ENCODE peak calls at places on chromosome 4, in eight cellular contexts. W, J, Y, S, T, B, O and E are unnamed samples.

GRCh38 chr4:92303621-92304027 is at the start of gene GRID2:
- DNase-seq in W (peak; percentile 0), J (peak; percentile 38), Y (no peak), S (peak; percentile 59), T (no peak), B (no peak), O (no peak), E (peak; percentile 54)

GRCh38 chr4:153465583-153465921 is 608 bp upstream of the TMEM131L start:
- DNase-seq in W (peak; percentile 62), J (peak; percentile 60), Y (peak; percentile 41), S (peak; percentile 81), T (no peak), B (no peak), O (peak; percentile 16), E (no peak)

GRCh38 chr4:17781072-17781830 is at the start of gene FAM184B:
- DNase-seq in W (peak; percentile 11), J (peak; percentile 17), Y (no peak), S (peak; percentile 36), T (no peak), B (no peak), O (no peak), E (no peak)

GRCh38 chr4:46975841-46976551 is 17.4 kb downstream of the GABRA4 start:
- DNase-seq in W (peak; percentile 50), J (no peak), Y (no peak), S (no peak), T (no peak), B (no peak), O (no peak), E (no peak)

GRCh38 chr4:124514588-124514987 is 197.9 kb downstream of the ANKRD50 start:
- DNase-seq in W (no peak), J (no peak), Y (no peak), S (no peak), T (no peak), B (no peak), O (no peak), E (no peak)

GRCh38 chr4:4820264-4820663 is 39.2 kb upstream of the MSX1 start:
- DNase-seq in W (no peak), J (no peak), Y (no peak), S (no peak), T (no peak), B (no peak), O (no peak), E (peak; percentile 86)

GRCh38 chr4:38387348-38387747 is 276.7 kb upstream of the KLF3 start:
- DNase-seq in W (no peak), J (peak; percentile 73), Y (peak; percentile 86), S (peak; percentile 73), T (no peak), B (no peak), O (no peak), E (no peak)

GRCh38 chr4:80101768-80102116 is 28.7 kb upstream of the ANTXR2 start:
- DNase-seq in W (no peak), J (no peak), Y (no peak), S (no peak), T (no peak), B (no peak), O (no peak), E (no peak)

GRCh38 chr4:177726111-177726510 is 283.9 kb upstream of the AGA start:
- DNase-seq in W (peak; percentile 33), J (no peak), Y (no peak), S (no peak), T (no peak), B (no peak), O (no peak), E (no peak)

GRCh38 chr4:76012388-76012801 is 5.1 kb upstream of the CXCL9 start:
- DNase-seq in W (peak; percentile 80), J (no peak), Y (no peak), S (no peak), T (no peak), B (no peak), O (no peak), E (no peak)

GRCh38 chr4:76780781-76781697 is 116.9 kb downstream of the SOWAHB start:
- DNase-seq in W (peak; percentile 63), J (no peak), Y (no peak), S (no peak), T (no peak), B (no peak), O (no peak), E (no peak)

GRCh38 chr4:107721436-107722090 is 1.5 kb upstream of the PAPSS1 start:
- DNase-seq in W (no peak), J (peak; percentile 22), Y (no peak), S (no peak), T (peak; percentile 34), B (peak; percentile 38), O (peak; percentile 38), E (no peak)

GRCh38 chr4:147407261-147408045 is 73.4 kb upstream of the EDNRA start:
- DNase-seq in W (peak; percentile 47), J (no peak), Y (no peak), S (peak; percentile 42), T (no peak), B (no peak), O (no peak), E (no peak)

GRCh38 chr4:77188498-77189187 is 31.6 kb downstream of the CCNG2 start:
- DNase-seq in W (no peak), J (no peak), Y (no peak), S (no peak), T (no peak), B (no peak), O (no peak), E (no peak)

GRCh38 chr4:81427605-81427922 is 44.1 kb downstream of the RASGEF1B start:
- DNase-seq in W (no peak), J (no peak), Y (no peak), S (no peak), T (no peak), B (no peak), O (no peak), E (no peak)

GRCh38 chr4:2339458-2340271 is 77.8 kb upstream of the MXD4 start:
- DNase-seq in W (no peak), J (no peak), Y (peak; percentile 22), S (no peak), T (no peak), B (no peak), O (no peak), E (no peak)

GRCh38 chr4:154868423-154869194 is 87.5 kb downstream of the RBM46 start:
- DNase-seq in W (no peak), J (no peak), Y (no peak), S (no peak), T (no peak), B (no peak), O (no peak), E (no peak)

GRCh38 chr4:152715076-152715475 is 35.3 kb upstream of the TMEM154 start:
- DNase-seq in W (no peak), J (no peak), Y (no peak), S (no peak), T (no peak), B (no peak), O (no peak), E (no peak)

GRCh38 chr4:164959896-164960295 is 17.6 kb downstream of the TRIM61 start:
- DNase-seq in W (no peak), J (no peak), Y (no peak), S (no peak), T (no peak), B (no peak), O (no peak), E (no peak)

GRCh38 chr4:185317880-185318279 is 77.8 kb downstream of the LRP2BP start:
- DNase-seq in W (no peak), J (no peak), Y (no peak), S (no peak), T (no peak), B (no peak), O (no peak), E (no peak)
- H3K27ac ChIP-seq in W (no peak overlapping the region), J (no peak overlapping the region), Y (no peak overlapping the region), S (no peak overlapping the region), T (no peak overlapping the region), B (no peak overlapping the region), O (no peak overlapping the region), E (no peak overlapping the region)

DNA sequence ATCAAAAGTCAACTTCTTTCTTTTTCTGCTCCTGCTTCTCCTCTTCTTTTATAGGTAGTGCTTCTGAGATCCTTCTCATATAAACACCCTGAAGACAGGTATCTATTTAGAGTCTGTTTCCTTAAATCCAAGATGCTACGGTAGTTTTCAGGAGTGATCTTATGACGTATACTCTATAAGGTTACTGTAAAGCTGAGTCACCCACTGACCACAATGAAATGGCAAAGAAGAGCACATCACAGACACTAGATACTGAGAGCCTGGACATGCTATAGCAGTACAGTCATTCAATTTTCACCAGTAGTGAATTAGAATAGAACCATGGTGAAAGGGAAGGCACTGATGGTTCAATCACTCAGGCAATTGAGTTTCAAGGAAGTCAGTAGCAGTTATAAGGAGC is 412.5 kb downstream of the ADAM29 start:
- DNase-seq in W (peak; percentile 72), J (no peak), Y (no peak), S (no peak), T (no peak), B (no peak), O (no peak), E (no peak)
- H3K9me3 ChIP-seq in W (no peaks in the 10 kb centered on the region), J (no peaks in the 10 kb centered on the region), Y (no peaks in the 10 kb centered on the region), S (no peaks in the 10 kb centered on the region), T (no peaks in the 10 kb centered on the region), B (no peaks in the 10 kb centered on the region), O (no peaks in the 10 kb centered on the region), E (no peaks in the 10 kb centered on the region)

DNA sequence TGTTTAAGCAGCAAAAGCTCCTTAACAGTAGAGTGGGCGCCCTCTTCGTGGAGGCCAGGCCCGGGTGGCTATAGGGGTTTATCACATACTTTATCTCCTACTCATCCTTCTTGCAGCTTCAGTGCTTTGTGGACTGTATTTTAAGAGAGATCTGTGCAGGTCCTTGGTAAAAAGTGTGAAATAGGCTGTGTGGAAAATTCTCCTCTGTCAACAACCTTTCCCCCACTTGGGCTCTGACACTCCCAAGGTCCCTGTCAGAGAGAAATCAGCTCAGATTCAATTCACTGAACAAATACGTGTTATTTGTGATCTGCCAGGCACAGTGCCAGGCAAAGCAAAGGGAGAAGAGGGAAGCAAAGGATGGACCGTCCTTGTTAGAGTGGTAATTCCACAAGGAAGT is 214.3 kb upstream of the PPARGC1A start:
- DNase-seq in W (peak; percentile 66), J (no peak), Y (no peak), S (no peak), T (no peak), B (no peak), O (no peak), E (no peak)
- H3K27ac ChIP-seq in W (no peak overlapping the region), J (no peak overlapping the region), Y (peak overlapping the region; percentile 61), S (peak overlapping the region; percentile 94), T (no peak overlapping the region), B (no peak overlapping the region), O (no peak overlapping the region), E (no peak overlapping the region)

GRCh38 chr4:1258457-1258856 is 9.5 kb upstream of the CTBP1 start:
- DNase-seq in W (no peak), J (no peak), Y (no peak), S (no peak), T (no peak), B (no peak), O (no peak), E (no peak)

GRCh38 chr4:1255699-1256098 is 6.8 kb upstream of the CTBP1 start:
- DNase-seq in W (no peak), J (no peak), Y (no peak), S (no peak), T (no peak), B (no peak), O (no peak), E (no peak)

GRCh38 chr4:1261107-1261928 is 12.4 kb upstream of the CTBP1 start:
- DNase-seq in W (no peak), J (no peak), Y (no peak), S (no peak), T (no peak), B (no peak), O (no peak), E (no peak)

GRCh38 chr4:1260418-1261106 is 11.6 kb upstream of the CTBP1 start:
- DNase-seq in W (no peak), J (no peak), Y (no peak), S (no peak), T (no peak), B (no peak), O (no peak), E (no peak)

GRCh38 chr4:1259966-1260365 is 11.0 kb upstream of the CTBP1 start:
- DNase-seq in W (no peak), J (no peak), Y (no peak), S (no peak), T (no peak), B (no peak), O (no peak), E (no peak)
- H3K9me3 ChIP-seq in W (peaks cover 32% of the 10 kb centered on the region), J (no peaks in the 10 kb centered on the region), Y (no peaks in the 10 kb centered on the region), S (no peaks in the 10 kb centered on the region), T (no peaks in the 10 kb centered on the region), B (no peaks in the 10 kb centered on the region), O (no peaks in the 10 kb centered on the region), E (peaks cover 4% of the 10 kb centered on the region)